ENCODE peak calls at places on chromosome 14, in eight cellular contexts. One of them, this sample, is unnamed.

GRCh38 chr14:66496188-66496807 is 10.1 kb downstream of the CCDC196 start:
- DNase-seq in posterior cingulate gyrus: no peak
- DNase-seq in stimulated activated CD4-positive, alpha-beta T cell treated with anti-CD3 and anti-CD28 coated beads, Interleukin-2, amount 100 ng/mL, for 48 hours: no peak
- DNase-seq in amniotic epithelial cell: peak; percentile 38
- DNase-seq in stomach: no peak
- DNase-seq in fibroblast of the conjunctiva: no peak
- DNase-seq in SW480: no peak
- DNase-seq in effector CD4-positive, alpha-beta T cell: no peak
- DNase-seq in this sample: no peak

GRCh38 chr14:50321009-50321660 is 9.0 kb downstream of the DMAC2L start:
- DNase-seq in posterior cingulate gyrus: no peak
- DNase-seq in stimulated activated CD4-positive, alpha-beta T cell treated with anti-CD3 and anti-CD28 coated beads, Interleukin-2, amount 100 ng/mL, for 48 hours: peak; percentile 48
- DNase-seq in amniotic epithelial cell: peak; percentile 98
- DNase-seq in stomach: peak; percentile 63
- DNase-seq in fibroblast of the conjunctiva: peak; percentile 91
- DNase-seq in SW480: peak; percentile 86
- DNase-seq in effector CD4-positive, alpha-beta T cell: peak; percentile 59
- DNase-seq in this sample: peak; percentile 96

GRCh38 chr14:79293482-79293881 is 917.8 kb downstream of the DIO2 start:
- DNase-seq in posterior cingulate gyrus: no peak
- DNase-seq in stimulated activated CD4-positive, alpha-beta T cell treated with anti-CD3 and anti-CD28 coated beads, Interleukin-2, amount 100 ng/mL, for 48 hours: no peak
- DNase-seq in amniotic epithelial cell: no peak
- DNase-seq in stomach: no peak
- DNase-seq in fibroblast of the conjunctiva: no peak
- DNase-seq in SW480: no peak
- DNase-seq in effector CD4-positive, alpha-beta T cell: no peak
- DNase-seq in this sample: peak; percentile 6

GRCh38 chr14:33210304-33210703 is 271.6 kb downstream of the NPAS3 start:
- DNase-seq in posterior cingulate gyrus: no peak
- DNase-seq in stimulated activated CD4-positive, alpha-beta T cell treated with anti-CD3 and anti-CD28 coated beads, Interleukin-2, amount 100 ng/mL, for 48 hours: no peak
- DNase-seq in amniotic epithelial cell: peak; percentile 37
- DNase-seq in stomach: no peak
- DNase-seq in fibroblast of the conjunctiva: no peak
- DNase-seq in SW480: no peak
- DNase-seq in effector CD4-positive, alpha-beta T cell: no peak
- DNase-seq in this sample: peak; percentile 38

GRCh38 chr14:23864252-23864651 is 89.3 kb upstream of the DHRS4 start:
- DNase-seq in posterior cingulate gyrus: no peak
- DNase-seq in stimulated activated CD4-positive, alpha-beta T cell treated with anti-CD3 and anti-CD28 coated beads, Interleukin-2, amount 100 ng/mL, for 48 hours: no peak
- DNase-seq in amniotic epithelial cell: no peak
- DNase-seq in stomach: no peak
- DNase-seq in fibroblast of the conjunctiva: no peak
- DNase-seq in SW480: peak; percentile 25
- DNase-seq in effector CD4-positive, alpha-beta T cell: no peak
- DNase-seq in this sample: no peak

GRCh38 chr14:103126088-103126872 is 3.0 kb downstream of the TNFAIP2 start:
- DNase-seq in posterior cingulate gyrus: peak; percentile 70
- DNase-seq in stimulated activated CD4-positive, alpha-beta T cell treated with anti-CD3 and anti-CD28 coated beads, Interleukin-2, amount 100 ng/mL, for 48 hours: no peak
- DNase-seq in amniotic epithelial cell: no peak
- DNase-seq in stomach: no peak
- DNase-seq in fibroblast of the conjunctiva: no peak
- DNase-seq in SW480: no peak
- DNase-seq in effector CD4-positive, alpha-beta T cell: no peak
- DNase-seq in this sample: no peak

GRCh38 chr14:25274529-25274928 is 224.6 kb upstream of the STXBP6 start:
- DNase-seq in posterior cingulate gyrus: no peak
- DNase-seq in stimulated activated CD4-positive, alpha-beta T cell treated with anti-CD3 and anti-CD28 coated beads, Interleukin-2, amount 100 ng/mL, for 48 hours: no peak
- DNase-seq in amniotic epithelial cell: no peak
- DNase-seq in stomach: no peak
- DNase-seq in fibroblast of the conjunctiva: no peak
- DNase-seq in SW480: no peak
- DNase-seq in effector CD4-positive, alpha-beta T cell: no peak
- DNase-seq in this sample: no peak

GRCh38 chr14:58313699-58314098 is 15.3 kb downstream of the ARID4A start:
- DNase-seq in posterior cingulate gyrus: no peak
- DNase-seq in stimulated activated CD4-positive, alpha-beta T cell treated with anti-CD3 and anti-CD28 coated beads, Interleukin-2, amount 100 ng/mL, for 48 hours: no peak
- DNase-seq in amniotic epithelial cell: no peak
- DNase-seq in stomach: no peak
- DNase-seq in fibroblast of the conjunctiva: no peak
- DNase-seq in SW480: no peak
- DNase-seq in effector CD4-positive, alpha-beta T cell: no peak
- DNase-seq in this sample: no peak

GRCh38 chr14:53509845-53510244 is 356.7 kb upstream of the DDHD1 start:
- DNase-seq in posterior cingulate gyrus: no peak
- DNase-seq in stimulated activated CD4-positive, alpha-beta T cell treated with anti-CD3 and anti-CD28 coated beads, Interleukin-2, amount 100 ng/mL, for 48 hours: no peak
- DNase-seq in amniotic epithelial cell: peak; percentile 69
- DNase-seq in stomach: no peak
- DNase-seq in fibroblast of the conjunctiva: peak; percentile 93
- DNase-seq in SW480: no peak
- DNase-seq in effector CD4-positive, alpha-beta T cell: no peak
- DNase-seq in this sample: peak; percentile 98

GRCh38 chr14:96086574-96087077 is 47.5 kb downstream of the C14orf132 start:
- DNase-seq in posterior cingulate gyrus: no peak
- DNase-seq in stimulated activated CD4-positive, alpha-beta T cell treated with anti-CD3 and anti-CD28 coated beads, Interleukin-2, amount 100 ng/mL, for 48 hours: no peak
- DNase-seq in amniotic epithelial cell: peak; percentile 66
- DNase-seq in stomach: no peak
- DNase-seq in fibroblast of the conjunctiva: no peak
- DNase-seq in SW480: peak; percentile 25
- DNase-seq in effector CD4-positive, alpha-beta T cell: no peak
- DNase-seq in this sample: no peak

GRCh38 chr14:36845346-36846042 is 183.8 kb downstream of the PAX9 start:
- DNase-seq in posterior cingulate gyrus: no peak
- DNase-seq in stimulated activated CD4-positive, alpha-beta T cell treated with anti-CD3 and anti-CD28 coated beads, Interleukin-2, amount 100 ng/mL, for 48 hours: no peak
- DNase-seq in amniotic epithelial cell: peak; percentile 19
- DNase-seq in stomach: no peak
- DNase-seq in fibroblast of the conjunctiva: no peak
- DNase-seq in SW480: no peak
- DNase-seq in effector CD4-positive, alpha-beta T cell: no peak
- DNase-seq in this sample: no peak

GRCh38 chr14:105742531-105742848 is 216.1 kb downstream of the TMEM121 start:
- DNase-seq in posterior cingulate gyrus: no peak
- DNase-seq in stimulated activated CD4-positive, alpha-beta T cell treated with anti-CD3 and anti-CD28 coated beads, Interleukin-2, amount 100 ng/mL, for 48 hours: no peak
- DNase-seq in amniotic epithelial cell: no peak
- DNase-seq in stomach: no peak
- DNase-seq in fibroblast of the conjunctiva: no peak
- DNase-seq in SW480: no peak
- DNase-seq in effector CD4-positive, alpha-beta T cell: no peak
- DNase-seq in this sample: no peak

GRCh38 chr14:59398841-59399240 is 66.3 kb downstream of the GPR135 start:
- DNase-seq in posterior cingulate gyrus: no peak
- DNase-seq in stimulated activated CD4-positive, alpha-beta T cell treated with anti-CD3 and anti-CD28 coated beads, Interleukin-2, amount 100 ng/mL, for 48 hours: no peak
- DNase-seq in amniotic epithelial cell: no peak
- DNase-seq in stomach: no peak
- DNase-seq in fibroblast of the conjunctiva: no peak
- DNase-seq in SW480: no peak
- DNase-seq in effector CD4-positive, alpha-beta T cell: no peak
- DNase-seq in this sample: no peak

GRCh38 chr14:88422036-88422435 is 36.6 kb downstream of the SPATA7 start:
- DNase-seq in posterior cingulate gyrus: no peak
- DNase-seq in stimulated activated CD4-positive, alpha-beta T cell treated with anti-CD3 and anti-CD28 coated beads, Interleukin-2, amount 100 ng/mL, for 48 hours: no peak
- DNase-seq in amniotic epithelial cell: no peak
- DNase-seq in stomach: no peak
- DNase-seq in fibroblast of the conjunctiva: no peak
- DNase-seq in SW480: no peak
- DNase-seq in effector CD4-positive, alpha-beta T cell: no peak
- DNase-seq in this sample: no peak

GRCh38 chr14:67474366-67474765 is 14.2 kb downstream of the TMEM229B start:
- DNase-seq in posterior cingulate gyrus: no peak
- DNase-seq in stimulated activated CD4-positive, alpha-beta T cell treated with anti-CD3 and anti-CD28 coated beads, Interleukin-2, amount 100 ng/mL, for 48 hours: no peak
- DNase-seq in amniotic epithelial cell: no peak
- DNase-seq in stomach: no peak
- DNase-seq in fibroblast of the conjunctiva: no peak
- DNase-seq in SW480: no peak
- DNase-seq in effector CD4-positive, alpha-beta T cell: no peak
- DNase-seq in this sample: no peak

GRCh38 chr14:92464716-92465115 is 48.9 kb upstream of the RIN3 start:
- DNase-seq in posterior cingulate gyrus: no peak
- DNase-seq in stimulated activated CD4-positive, alpha-beta T cell treated with anti-CD3 and anti-CD28 coated beads, Interleukin-2, amount 100 ng/mL, for 48 hours: no peak
- DNase-seq in amniotic epithelial cell: no peak
- DNase-seq in stomach: no peak
- DNase-seq in fibroblast of the conjunctiva: no peak
- DNase-seq in SW480: no peak
- DNase-seq in effector CD4-positive, alpha-beta T cell: no peak
- DNase-seq in this sample: no peak

GRCh38 chr14:96109956-96110355 is 70.8 kb downstream of the C14orf132 start:
- DNase-seq in posterior cingulate gyrus: no peak
- DNase-seq in stimulated activated CD4-positive, alpha-beta T cell treated with anti-CD3 and anti-CD28 coated beads, Interleukin-2, amount 100 ng/mL, for 48 hours: no peak
- DNase-seq in amniotic epithelial cell: no peak
- DNase-seq in stomach: no peak
- DNase-seq in fibroblast of the conjunctiva: no peak
- DNase-seq in SW480: no peak
- DNase-seq in effector CD4-positive, alpha-beta T cell: no peak
- DNase-seq in this sample: no peak

GRCh38 chr14:92433407-92433806 is 80.2 kb upstream of the RIN3 start:
- DNase-seq in posterior cingulate gyrus: no peak
- DNase-seq in stimulated activated CD4-positive, alpha-beta T cell treated with anti-CD3 and anti-CD28 coated beads, Interleukin-2, amount 100 ng/mL, for 48 hours: no peak
- DNase-seq in amniotic epithelial cell: no peak
- DNase-seq in stomach: no peak
- DNase-seq in fibroblast of the conjunctiva: no peak
- DNase-seq in SW480: no peak
- DNase-seq in effector CD4-positive, alpha-beta T cell: no peak
- DNase-seq in this sample: no peak

GRCh38 chr14:50523271-50524041 is 8.9 kb downstream of the MAP4K5 start:
- DNase-seq in posterior cingulate gyrus: no peak
- DNase-seq in stimulated activated CD4-positive, alpha-beta T cell treated with anti-CD3 and anti-CD28 coated beads, Interleukin-2, amount 100 ng/mL, for 48 hours: no peak
- DNase-seq in amniotic epithelial cell: no peak
- DNase-seq in stomach: no peak
- DNase-seq in fibroblast of the conjunctiva: no peak
- DNase-seq in SW480: no peak
- DNase-seq in effector CD4-positive, alpha-beta T cell: no peak
- DNase-seq in this sample: no peak

GRCh38 chr14:94005324-94005723 is 8.2 kb downstream of the CCDC197 start:
- DNase-seq in posterior cingulate gyrus: no peak
- DNase-seq in stimulated activated CD4-positive, alpha-beta T cell treated with anti-CD3 and anti-CD28 coated beads, Interleukin-2, amount 100 ng/mL, for 48 hours: no peak
- DNase-seq in amniotic epithelial cell: no peak
- DNase-seq in stomach: no peak
- DNase-seq in fibroblast of the conjunctiva: no peak
- DNase-seq in SW480: no peak
- DNase-seq in effector CD4-positive, alpha-beta T cell: no peak
- DNase-seq in this sample: no peak

GRCh38 chr14:66758031-66758613 is 250.2 kb downstream of the GPHN start:
- DNase-seq in posterior cingulate gyrus: no peak
- DNase-seq in stimulated activated CD4-positive, alpha-beta T cell treated with anti-CD3 and anti-CD28 coated beads, Interleukin-2, amount 100 ng/mL, for 48 hours: no peak
- DNase-seq in amniotic epithelial cell: no peak
- DNase-seq in stomach: no peak
- DNase-seq in fibroblast of the conjunctiva: no peak
- DNase-seq in SW480: no peak
- DNase-seq in effector CD4-positive, alpha-beta T cell: no peak
- DNase-seq in this sample: no peak

GRCh38 chr14:77763978-77764377 is 3.0 kb upstream of the SNW1 start:
- DNase-seq in posterior cingulate gyrus: no peak
- DNase-seq in stimulated activated CD4-positive, alpha-beta T cell treated with anti-CD3 and anti-CD28 coated beads, Interleukin-2, amount 100 ng/mL, for 48 hours: no peak
- DNase-seq in amniotic epithelial cell: no peak
- DNase-seq in stomach: no peak
- DNase-seq in fibroblast of the conjunctiva: no peak
- DNase-seq in SW480: no peak
- DNase-seq in effector CD4-positive, alpha-beta T cell: no peak
- DNase-seq in this sample: no peak

GRCh38 chr14:36264107-36264506 is 56.3 kb downstream of the MBIP start:
- DNase-seq in posterior cingulate gyrus: no peak
- DNase-seq in stimulated activated CD4-positive, alpha-beta T cell treated with anti-CD3 and anti-CD28 coated beads, Interleukin-2, amount 100 ng/mL, for 48 hours: no peak
- DNase-seq in amniotic epithelial cell: no peak
- DNase-seq in stomach: no peak
- DNase-seq in fibroblast of the conjunctiva: no peak
- DNase-seq in SW480: no peak
- DNase-seq in effector CD4-positive, alpha-beta T cell: no peak
- DNase-seq in this sample: no peak

GRCh38 chr14:94102768-94103482 is 7.6 kb upstream of the IFI27 start:
- DNase-seq in posterior cingulate gyrus: no peak
- DNase-seq in stimulated activated CD4-positive, alpha-beta T cell treated with anti-CD3 and anti-CD28 coated beads, Interleukin-2, amount 100 ng/mL, for 48 hours: no peak
- DNase-seq in amniotic epithelial cell: no peak
- DNase-seq in stomach: peak; percentile 47
- DNase-seq in fibroblast of the conjunctiva: no peak
- DNase-seq in SW480: no peak
- DNase-seq in effector CD4-positive, alpha-beta T cell: no peak
- DNase-seq in this sample: no peak

This sample was measured in fibroblast of villous mesenchyme.